ENCODE peak calls at places on chromosomes 16 and 17, in four cellular contexts. B is sigmoid colon, V is stomach, E is fibroblast of the conjunctiva. F is an unnamed sample.

GRCh38 chr17:45857977-45858708 is 13.5 kb downstream of the SPPL2C start:
- DNase-seq in V (no peak), B (no peak), E (no peak), F (peak; percentile 63)

GRCh38 chr17:32833526-32833925 is 43.4 kb downstream of the MYO1D start:
- DNase-seq in B (no peak), V (no peak), E (no peak), F (no peak)

GRCh38 chr16:58333937-58334336 is 39.1 kb upstream of the PRSS54 start:
- DNase-seq in V (no peak), B (no peak), E (no peak), F (peak; percentile 17)

GRCh38 chr17:64388961-64389565 is 1.6 kb downstream of the PECAM1 start:
- DNase-seq in E (no peak), B (no peak), V (no peak), F (no peak)

GRCh38 chr16:2702871-2703745 is 16.9 kb downstream of the PRSS27 start:
- DNase-seq in E (no peak), B (no peak), V (peak; percentile 71), F (peak; percentile 73)

GRCh38 chr16:86880316-86881117 is 302.2 kb downstream of the FOXL1 start:
- DNase-seq in B (no peak), V (no peak), E (no peak), F (no peak)

GRCh38 chr17:32723310-32723955 is 153.5 kb downstream of the MYO1D start:
- DNase-seq in E (no peak), B (no peak), V (no peak), F (no peak)

GRCh38 chr16:85894266-85894665 is 4.7 kb upstream of the IRF8 start:
- DNase-seq in V (no peak), B (no peak), E (no peak), F (no peak)

F was measured in thyroid gland.